ENCODE peak calls at places on chromosomes 4 and X, in five cellular contexts. Z is tibial artery, M is foreskin fibroblast, H is thoracic aorta, E is lower leg skin. K is an unnamed sample.

GRCh38 chr4:10107111-10108091 is 9.2 kb downstream of the WDR1 start:
- DNase-seq in E (no peak), M (peak), Z (no peak), H (no peak), K (no peak)

GRCh38 chrX:39960219-39960618 is 137.5 kb downstream of the BCOR start:
- DNase-seq in H (no peak), M (no peak), Z (no peak), E (no peak), K (no peak)

GRCh38 chrX:107102980-107103379 is 15.6 kb downstream of the RBM41 start:
- DNase-seq in M (no peak), H (no peak), E (no peak), Z (no peak), K (no peak)

GRCh38 chr4:70714488-70714887 is 7.3 kb upstream of the RUFY3 start:
- DNase-seq in M (no peak), E (no peak), Z (no peak), H (no peak), K (no peak)

GRCh38 chr4:169823685-169824084 is 65.9 kb upstream of the HPF1 start:
- DNase-seq in E (no peak), M (peak), H (no peak), Z (no peak), K (no peak)

GRCh38 chrX:107429090-107429489 is 20.4 kb upstream of the FRMPD3 start:
- DNase-seq in H (no peak), Z (no peak), E (no peak), M (no peak), K (no peak)

GRCh38 chrX:49163555-49164419 is 1.2 kb downstream of the MAGIX start:
- DNase-seq in Z (peak), H (peak), E (peak), M (peak), K (peak)

GRCh38 chr4:187961171-187961570 is 34.4 kb upstream of the ZFP42 start:
- DNase-seq in E (no peak), H (no peak), Z (no peak), M (no peak), K (no peak)

GRCh38 chr4:186701273-186701672 is 22.4 kb downstream of the FAT1 start:
- DNase-seq in H (no peak), M (peak), E (no peak), Z (no peak), K (no peak)

GRCh38 chr4:8549352-8549931 is 30.8 kb upstream of the GPR78 start:
- DNase-seq in M (no peak), E (no peak), Z (no peak), H (no peak), K (no peak)

GRCh38 chr4:173866289-173866688 is 336.3 kb upstream of the HAND2 start:
- DNase-seq in H (no peak), Z (no peak), M (no peak), E (no peak), K (no peak)

GRCh38 chrX:155389634-155390033 is 7.7 kb downstream of the F8A2 start:
- DNase-seq in E (no peak), H (no peak), Z (no peak), M (no peak), K (no peak)
- H3K4me3 ChIP-seq in E (no peak), H (no peak), Z (no peak), M (no peak), K (no peak)

GRCh38 chr4:26321326-26322276 is 787 bp downstream of the RBPJ start:
- DNase-seq in M (no peak), H (no peak), E (no peak), Z (peak), K (peak)

GRCh38 chr4:26322349-26322748 is 1.5 kb downstream of the RBPJ start:
- DNase-seq in E (no peak), H (no peak), Z (no peak), M (no peak), K (no peak)

GRCh38 chr4:26319467-26320158 is 1.2 kb upstream of the RBPJ start:
- DNase-seq in M (peak), Z (peak), H (peak), E (peak), K (peak)

GRCh38 chr4:26320159-26320452 is 708 bp upstream of the RBPJ start:
- DNase-seq in E (no peak), Z (no peak), M (no peak), H (no peak), K (no peak)

GRCh38 chr4:26320453-26321325 is at the start of gene RBPJ:
- DNase-seq in Z (peak), H (peak), E (peak), M (peak), K (peak)
- TF ChIP-seq CTCF in Z (no peak), H (no peak), E (no peak), M (no peak), K (no peak)

DNA sequence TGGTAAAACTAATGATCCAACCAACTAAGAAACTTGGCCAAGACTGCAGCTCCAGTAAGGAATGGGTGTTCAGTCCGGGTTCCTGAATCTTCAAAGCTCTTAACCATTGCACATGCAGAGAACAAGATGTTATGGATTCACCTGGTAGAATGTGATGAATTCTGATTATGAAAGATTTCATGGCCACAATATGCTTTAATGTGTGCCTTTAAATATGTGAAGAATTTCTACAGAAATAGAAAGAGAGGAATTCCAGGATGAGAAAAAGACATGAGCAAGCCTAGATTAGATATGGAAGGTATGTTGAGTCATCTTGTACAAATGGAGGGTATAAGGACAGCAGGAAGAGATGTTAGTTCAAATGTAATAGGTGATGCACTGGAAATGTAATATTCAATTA is 472.2 kb upstream of the TENM3 start:
- DNase-seq in M (no peak), Z (no peak), H (no peak), E (no peak), K (no peak)
- H3K4me3 ChIP-seq in M (no peak), Z (no peak), H (no peak), E (no peak), K (no peak)

DNA sequence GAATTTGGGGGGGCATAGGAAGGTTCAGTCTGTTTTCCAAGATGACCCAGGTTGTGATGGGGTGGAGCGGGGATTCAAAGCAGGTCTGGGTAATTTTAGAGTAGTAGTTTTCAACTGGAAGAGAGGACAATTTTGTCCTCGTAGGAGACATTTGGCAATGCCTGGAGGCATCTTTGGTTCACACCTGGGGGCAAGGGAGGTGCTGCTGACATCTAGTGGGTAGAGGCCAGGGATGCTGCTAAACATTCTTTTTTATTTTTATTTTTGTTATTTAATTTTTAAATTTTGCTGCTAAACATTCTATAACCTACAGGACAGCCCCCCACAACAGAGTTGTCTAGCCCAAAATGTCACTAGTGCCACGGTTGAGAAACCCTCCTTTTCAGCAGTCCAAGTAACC is 1.9 kb downstream of the RAB9A start:
- DNase-seq in M (no peak), E (no peak), H (no peak), Z (no peak), K (no peak)
- TF ChIP-seq CTCF in M (peak), E (no peak), H (no peak), Z (no peak), K (no peak)

DNA sequence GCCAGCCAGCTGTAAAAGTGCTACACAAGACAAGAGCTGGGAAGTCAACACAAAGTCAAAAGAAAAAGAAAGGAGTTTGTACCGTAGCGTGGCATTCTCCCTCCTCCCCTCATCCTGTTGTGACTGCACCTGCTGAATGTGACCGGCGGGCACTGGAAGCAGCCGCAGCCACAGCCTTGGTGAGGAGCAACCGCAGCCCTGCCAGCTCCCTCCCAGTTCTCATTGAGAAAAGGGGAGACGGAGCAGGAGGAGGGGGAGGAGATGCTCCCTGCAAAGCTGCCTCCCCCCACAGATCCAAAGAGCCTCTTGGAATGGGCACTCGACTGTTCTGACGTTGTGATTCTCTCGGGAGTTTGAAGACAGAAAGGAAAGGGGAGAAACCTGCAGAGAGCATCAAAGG is 429.9 kb downstream of the MAPK10 start:
- DNase-seq in M (no peak), E (no peak), H (no peak), Z (peak), K (peak)
- H3K4me3 ChIP-seq in M (no peak), E (no peak), H (peak), Z (no peak), K (peak)

GRCh38 chr4:112767386-112767785 is 130.4 kb downstream of the LARP7 start:
- DNase-seq in Z (no peak), E (no peak), H (no peak), M (no peak), K (no peak)

GRCh38 chr4:112770111-112770510 is 133.2 kb downstream of the LARP7 start:
- DNase-seq in E (no peak), Z (no peak), M (no peak), H (no peak), K (no peak)

GRCh38 chr4:112766422-112766821 is 129.5 kb downstream of the LARP7 start:
- DNase-seq in M (peak), H (no peak), Z (peak), E (peak), K (no peak)

DNA sequence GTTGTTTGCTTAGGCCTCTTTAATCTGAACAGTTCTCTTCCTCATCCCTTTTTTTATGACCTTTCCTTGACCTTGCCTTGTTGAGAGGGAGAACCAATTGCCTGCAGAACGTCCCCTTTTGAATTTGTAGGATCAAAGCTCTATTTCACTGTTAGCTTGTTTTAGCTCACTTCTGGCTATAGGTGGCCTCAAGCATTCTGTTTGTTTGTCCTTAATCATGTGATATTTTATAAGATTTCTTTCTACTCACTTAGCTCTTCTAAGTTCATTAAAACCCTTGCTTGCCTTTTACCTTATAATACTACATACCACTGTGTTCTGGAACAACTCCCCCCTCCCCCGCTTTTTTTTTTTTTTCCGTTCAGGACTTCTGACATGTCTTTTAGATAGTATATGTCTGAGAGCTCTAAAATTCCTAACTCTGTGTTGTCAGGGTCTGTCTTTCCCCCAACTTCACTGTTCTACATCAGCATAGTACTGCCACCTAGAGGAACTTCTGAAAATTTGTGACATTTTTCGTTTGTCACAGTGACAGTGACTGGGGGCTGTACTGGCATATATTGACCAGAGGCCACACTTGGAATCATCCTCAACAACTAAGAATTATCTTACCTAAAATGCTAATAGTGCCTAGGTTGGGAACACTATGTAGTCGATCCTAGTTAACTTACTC is 128.5 kb downstream of the LARP7 start:
- DNase-seq in Z (no peak), H (no peak), M (peak), E (no peak), K (no peak)
- TF ChIP-seq CTCF in Z (no peak), H (peak), M (peak), E (no peak), K (peak)

GRCh38 chrX:100413231-100413630 is 3.2 kb upstream of the PCDH19 start:
- DNase-seq in H (no peak), E (no peak), Z (peak), M (peak), K (no peak)

GRCh38 chrX:100409316-100410082 is 574 bp downstream of the PCDH19 start:
- DNase-seq in H (no peak), Z (no peak), E (no peak), M (no peak), K (no peak)

GRCh38 chrX:100411802-100412333 is 1.8 kb upstream of the PCDH19 start:
- DNase-seq in H (no peak), E (no peak), M (no peak), Z (no peak), K (no peak)

GRCh38 chrX:100410083-100410590 is at the start of gene PCDH19:
- DNase-seq in E (no peak), M (peak), H (no peak), Z (no peak), K (peak)

GRCh38 chrX:100410901-100411801 is 1.1 kb upstream of the PCDH19 start:
- DNase-seq in Z (no peak), H (no peak), E (no peak), M (no peak), K (no peak)
- H3K4me3 ChIP-seq in Z (peak), H (peak), E (no peak), M (no peak), K (peak)

DNA sequence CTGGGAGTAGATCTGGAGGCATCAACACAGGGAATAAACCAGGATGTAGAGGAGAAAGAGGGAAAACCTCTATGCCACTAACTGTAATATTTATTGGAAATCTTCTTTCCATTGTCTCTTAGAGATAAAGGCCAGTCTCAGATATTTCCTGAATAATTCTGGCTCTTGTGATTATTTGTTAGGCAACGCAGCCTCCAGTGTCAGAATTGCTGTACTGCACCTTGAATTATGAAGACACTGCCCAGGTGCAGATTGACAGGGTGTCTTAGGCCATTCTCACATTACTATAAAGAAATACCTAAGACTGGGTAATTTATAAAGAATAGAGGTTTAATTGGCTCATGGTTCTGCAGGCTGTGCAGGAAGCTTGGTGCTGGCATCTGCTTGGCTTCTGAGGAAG is 100.7 kb upstream of the ZDHHC15 start:
- DNase-seq in H (no peak), Z (no peak), M (no peak), E (no peak), K (no peak)
- TF ChIP-seq CTCF in H (peak), Z (no peak), M (no peak), E (no peak), K (no peak)

GRCh38 chrX:125203737-125204578 is 115.7 kb upstream of the TEX13C start:
- DNase-seq in E (peak), H (no peak), M (no peak), Z (peak), K (peak)
- H3K4me3 ChIP-seq in E (peak), H (peak), M (no peak), Z (peak), K (peak)

DNA sequence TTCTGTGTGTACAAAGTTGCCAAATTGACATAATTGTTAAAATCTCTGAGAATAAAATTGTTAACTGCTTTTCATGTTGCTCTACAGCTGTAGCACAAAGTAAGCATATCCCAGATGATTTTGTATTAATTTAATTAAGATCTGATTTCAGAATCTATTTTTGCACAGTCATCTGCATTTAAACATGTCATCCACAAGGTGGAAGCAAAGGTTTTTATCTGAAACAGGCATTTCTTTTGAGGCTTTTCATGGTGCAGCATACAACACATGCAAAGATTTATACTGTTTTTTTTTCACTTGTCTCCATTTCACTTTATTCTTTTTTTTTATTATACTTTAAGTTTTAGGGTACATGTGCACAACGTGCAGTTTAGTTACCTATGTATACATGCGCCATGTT is 51.2 kb downstream of the GC start:
- DNase-seq in H (no peak), E (no peak), Z (no peak), M (no peak), K (no peak)
- TF ChIP-seq CTCF in H (no peak), E (no peak), Z (no peak), M (peak), K (peak)